ENCODE peak calls at places on chromosomes 6 and 20, in five cellular contexts. One of them, this sample, is unnamed.

GRCh38 chr6:160160450-160160849 is 38.8 kb downstream of the SLC22A1 start:
- DNase-seq in left ventricle myocardium inferior: no peak
- DNase-seq in omental fat pad: no peak
- DNase-seq in fibroblast of mammary gland: no peak
- DNase-seq in pancreas: no peak
- DNase-seq in this sample: no peak

GRCh38 chr6:117776441-117776840 is 101.2 kb downstream of the NUS1 start:
- DNase-seq in left ventricle myocardium inferior: no peak
- DNase-seq in omental fat pad: no peak
- DNase-seq in fibroblast of mammary gland: peak; percentile 4
- DNase-seq in pancreas: no peak
- DNase-seq in this sample: no peak

GRCh38 chr6:4280721-4281120 is 145.3 kb upstream of the ECI2 start:
- DNase-seq in left ventricle myocardium inferior: no peak
- DNase-seq in omental fat pad: no peak
- DNase-seq in fibroblast of mammary gland: peak; percentile 70
- DNase-seq in pancreas: no peak
- DNase-seq in this sample: no peak

GRCh38 chr20:24303393-24303792 is 166.0 kb upstream of the SYNDIG1 start:
- DNase-seq in left ventricle myocardium inferior: no peak
- DNase-seq in omental fat pad: no peak
- DNase-seq in fibroblast of mammary gland: peak; percentile 2
- DNase-seq in pancreas: no peak
- DNase-seq in this sample: no peak

GRCh38 chr6:155955038-155955437 is 499.4 kb upstream of the NOX3 start:
- DNase-seq in left ventricle myocardium inferior: no peak
- DNase-seq in omental fat pad: no peak
- DNase-seq in fibroblast of mammary gland: no peak
- DNase-seq in pancreas: no peak
- DNase-seq in this sample: no peak

GRCh38 chr6:108080010-108080780 is 5.7 kb upstream of the OSTM1 start:
- DNase-seq in left ventricle myocardium inferior: no peak
- DNase-seq in omental fat pad: no peak
- DNase-seq in fibroblast of mammary gland: peak; percentile 59
- DNase-seq in pancreas: no peak
- DNase-seq in this sample: no peak

GRCh38 chr6:168320661-168321060 is 1.1 kb upstream of the DACT2 start:
- DNase-seq in left ventricle myocardium inferior: no peak
- DNase-seq in omental fat pad: no peak
- DNase-seq in fibroblast of mammary gland: no peak
- DNase-seq in pancreas: no peak
- DNase-seq in this sample: no peak

GRCh38 chr6:20253021-20253420 is 40.8 kb upstream of the MBOAT1 start:
- DNase-seq in left ventricle myocardium inferior: no peak
- DNase-seq in omental fat pad: no peak
- DNase-seq in fibroblast of mammary gland: no peak
- DNase-seq in pancreas: no peak
- DNase-seq in this sample: no peak

GRCh38 chr20:63261808-63262528 is 7.7 kb upstream of the NKAIN4 start:
- DNase-seq in left ventricle myocardium inferior: no peak
- DNase-seq in omental fat pad: no peak
- DNase-seq in fibroblast of mammary gland: no peak
- DNase-seq in pancreas: no peak
- DNase-seq in this sample: no peak

GRCh38 chr6:45830441-45831139 is 185.1 kb downstream of the CLIC5 start:
- DNase-seq in left ventricle myocardium inferior: no peak
- DNase-seq in omental fat pad: no peak
- DNase-seq in fibroblast of mammary gland: peak; percentile 70
- DNase-seq in pancreas: no peak
- DNase-seq in this sample: no peak

GRCh38 chr6:138004423-138005287 is 102.6 kb downstream of the PERP start:
- DNase-seq in left ventricle myocardium inferior: no peak
- DNase-seq in omental fat pad: no peak
- DNase-seq in fibroblast of mammary gland: peak; percentile 52
- DNase-seq in pancreas: no peak
- DNase-seq in this sample: no peak
- TF ChIP-seq CTCF in left ventricle myocardium inferior: peak; percentile 54
- TF ChIP-seq CTCF in omental fat pad: no peak
- TF ChIP-seq CTCF in fibroblast of mammary gland: peak; percentile 54
- TF ChIP-seq CTCF in pancreas: peak; percentile 21
- TF ChIP-seq CTCF in this sample: no peak

GRCh38 chr6:89297695-89298351 is 17.3 kb downstream of the GABRR2 start:
- DNase-seq in left ventricle myocardium inferior: peak; percentile 44
- DNase-seq in omental fat pad: peak; percentile 49
- DNase-seq in fibroblast of mammary gland: peak; percentile 98
- DNase-seq in pancreas: no peak
- DNase-seq in this sample: no peak

GRCh38 chr6:89302195-89302770 is 12.8 kb downstream of the GABRR2 start:
- DNase-seq in left ventricle myocardium inferior: no peak
- DNase-seq in omental fat pad: no peak
- DNase-seq in fibroblast of mammary gland: no peak
- DNase-seq in pancreas: no peak
- DNase-seq in this sample: no peak

GRCh38 chr6:89301586-89302194 is 13.4 kb downstream of the GABRR2 start:
- DNase-seq in left ventricle myocardium inferior: no peak
- DNase-seq in omental fat pad: no peak
- DNase-seq in fibroblast of mammary gland: no peak
- DNase-seq in pancreas: no peak
- DNase-seq in this sample: no peak

GRCh38 chr6:89298680-89299450 is 16.2 kb downstream of the GABRR2 start:
- DNase-seq in left ventricle myocardium inferior: no peak
- DNase-seq in omental fat pad: no peak
- DNase-seq in fibroblast of mammary gland: peak; percentile 76
- DNase-seq in pancreas: no peak
- DNase-seq in this sample: no peak

GRCh38 chr6:89299451-89299850 is 15.6 kb downstream of the GABRR2 start:
- DNase-seq in left ventricle myocardium inferior: no peak
- DNase-seq in omental fat pad: no peak
- DNase-seq in fibroblast of mammary gland: peak; percentile 31
- DNase-seq in pancreas: no peak
- DNase-seq in this sample: no peak
- TF ChIP-seq CTCF in left ventricle myocardium inferior: no peak
- TF ChIP-seq CTCF in omental fat pad: no peak
- TF ChIP-seq CTCF in fibroblast of mammary gland: peak; percentile 21
- TF ChIP-seq CTCF in pancreas: no peak
- TF ChIP-seq CTCF in this sample: no peak

DNA sequence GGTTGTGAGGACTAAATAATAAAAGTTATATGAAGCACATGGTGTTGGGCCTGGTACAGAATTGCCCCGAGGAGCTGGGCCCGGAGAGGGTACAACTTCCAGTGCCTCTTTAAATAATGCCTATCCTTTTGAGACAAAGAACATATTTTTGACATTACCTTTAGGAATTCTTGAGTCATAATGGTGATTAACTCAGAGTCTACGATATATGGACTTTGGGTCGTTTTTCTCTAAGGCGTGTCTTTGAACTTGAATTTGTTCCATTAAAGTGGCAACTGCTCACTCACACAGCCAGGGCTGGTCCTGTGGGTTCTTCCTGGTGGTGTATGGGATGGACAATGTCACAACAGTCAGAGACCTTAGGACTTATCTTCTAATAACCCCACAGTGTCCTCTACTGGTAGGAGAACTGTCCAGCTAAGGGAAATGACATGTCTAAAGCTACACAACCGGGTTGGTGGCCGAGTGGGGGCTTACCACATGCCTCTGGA is 106.5 kb downstream of the CDC5L start:
- DNase-seq in left ventricle myocardium inferior: no peak
- DNase-seq in omental fat pad: no peak
- DNase-seq in fibroblast of mammary gland: peak; percentile 90
- DNase-seq in pancreas: no peak
- DNase-seq in this sample: no peak
- TF ChIP-seq CTCF in left ventricle myocardium inferior: peak; percentile 16
- TF ChIP-seq CTCF in omental fat pad: no peak
- TF ChIP-seq CTCF in fibroblast of mammary gland: peak; percentile 43
- TF ChIP-seq CTCF in pancreas: no peak
- TF ChIP-seq CTCF in this sample: no peak

DNA sequence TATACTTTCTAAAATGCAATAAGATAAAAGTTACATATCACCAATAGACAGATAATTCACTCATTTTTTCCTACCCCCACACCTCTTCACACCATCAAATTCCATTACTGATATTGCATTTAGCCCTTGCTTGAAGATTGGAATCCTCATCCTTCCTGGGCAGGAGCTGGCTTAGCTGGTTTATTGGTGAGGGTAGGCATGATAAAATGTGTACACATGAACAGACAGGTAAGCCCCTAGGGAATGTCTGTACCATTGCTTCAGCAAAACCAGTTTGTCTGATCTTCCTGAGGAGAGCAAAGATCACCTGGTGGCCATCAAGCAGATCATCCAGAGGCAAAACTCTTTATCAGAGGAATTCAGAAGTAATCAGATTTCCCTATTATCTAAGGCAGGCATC is 6.8 kb upstream of the FABP7 start:
- DNase-seq in left ventricle myocardium inferior: no peak
- DNase-seq in omental fat pad: no peak
- DNase-seq in fibroblast of mammary gland: no peak
- DNase-seq in pancreas: no peak
- DNase-seq in this sample: no peak
- TF ChIP-seq CTCF in left ventricle myocardium inferior: no peak
- TF ChIP-seq CTCF in omental fat pad: no peak
- TF ChIP-seq CTCF in fibroblast of mammary gland: no peak
- TF ChIP-seq CTCF in pancreas: no peak
- TF ChIP-seq CTCF in this sample: no peak

GRCh38 chr6:37622639-37623038 is 75.0 kb downstream of the MDGA1 start:
- DNase-seq in left ventricle myocardium inferior: no peak
- DNase-seq in omental fat pad: no peak
- DNase-seq in fibroblast of mammary gland: no peak
- DNase-seq in pancreas: no peak
- DNase-seq in this sample: no peak

GRCh38 chr6:37617073-37617472 is 80.6 kb downstream of the MDGA1 start:
- DNase-seq in left ventricle myocardium inferior: peak; percentile 41
- DNase-seq in omental fat pad: no peak
- DNase-seq in fibroblast of mammary gland: no peak
- DNase-seq in pancreas: no peak
- DNase-seq in this sample: no peak

GRCh38 chr6:37618916-37619605 is 78.6 kb downstream of the MDGA1 start:
- DNase-seq in left ventricle myocardium inferior: no peak
- DNase-seq in omental fat pad: no peak
- DNase-seq in fibroblast of mammary gland: no peak
- DNase-seq in pancreas: no peak
- DNase-seq in this sample: no peak

GRCh38 chr6:37623666-37624065 is 74.0 kb downstream of the MDGA1 start:
- DNase-seq in left ventricle myocardium inferior: no peak
- DNase-seq in omental fat pad: no peak
- DNase-seq in fibroblast of mammary gland: no peak
- DNase-seq in pancreas: no peak
- DNase-seq in this sample: no peak

GRCh38 chr6:37620519-37620918 is 77.2 kb downstream of the MDGA1 start:
- DNase-seq in left ventricle myocardium inferior: no peak
- DNase-seq in omental fat pad: no peak
- DNase-seq in fibroblast of mammary gland: no peak
- DNase-seq in pancreas: no peak
- DNase-seq in this sample: no peak
- TF ChIP-seq CTCF in left ventricle myocardium inferior: no peak
- TF ChIP-seq CTCF in omental fat pad: no peak
- TF ChIP-seq CTCF in fibroblast of mammary gland: no peak
- TF ChIP-seq CTCF in pancreas: no peak
- TF ChIP-seq CTCF in this sample: no peak

GRCh38 chr6:36701401-36701991 is 3.9 kb downstream of the RAB44 start:
- DNase-seq in left ventricle myocardium inferior: no peak
- DNase-seq in omental fat pad: peak; percentile 18
- DNase-seq in fibroblast of mammary gland: no peak
- DNase-seq in pancreas: no peak
- DNase-seq in this sample: no peak
- TF ChIP-seq CTCF in left ventricle myocardium inferior: no peak
- TF ChIP-seq CTCF in omental fat pad: no peak
- TF ChIP-seq CTCF in fibroblast of mammary gland: no peak
- TF ChIP-seq CTCF in pancreas: peak; percentile 10
- TF ChIP-seq CTCF in this sample: no peak

This sample was measured in kidney.